ENCODE peak calls at places on chromosomes 2 and 18, in six cellular contexts. One of them, this sample, is unnamed.

GRCh38 chr2:117957616-117958015 is 56.3 kb downstream of the CCDC93 start:
- DNase-seq in K562: no peak
- DNase-seq in NT2/D1: no peak
- DNase-seq in HCT116: no peak
- DNase-seq in GM12878: no peak
- DNase-seq in HepG2: no peak
- DNase-seq in this sample: no peak

GRCh38 chr2:64243081-64244048 is 99.1 kb upstream of the PELI1 start:
- DNase-seq in HCT116: no peak
- DNase-seq in HepG2: no peak
- DNase-seq in K562: no peak
- DNase-seq in GM12878: no peak
- DNase-seq in NT2/D1: no peak
- DNase-seq in this sample: no peak

GRCh38 chr2:195343540-195343939 is 313.5 kb upstream of the SLC39A10 start:
- DNase-seq in GM12878: no peak
- DNase-seq in NT2/D1: no peak
- DNase-seq in HCT116: no peak
- DNase-seq in K562: no peak
- DNase-seq in HepG2: no peak
- DNase-seq in this sample: no peak

GRCh38 chr2:115160523-115161521 is 718.4 kb downstream of the DPP10 start:
- DNase-seq in GM12878: no peak
- DNase-seq in K562: no peak
- DNase-seq in HCT116: no peak
- DNase-seq in NT2/D1: no peak
- DNase-seq in HepG2: peak
- DNase-seq in this sample: no peak

GRCh38 chr2:240295256-240296103 is 140.0 kb upstream of the GPC1 start:
- DNase-seq in GM12878: no peak
- DNase-seq in HCT116: no peak
- DNase-seq in NT2/D1: no peak
- DNase-seq in K562: no peak
- DNase-seq in HepG2: no peak
- DNase-seq in this sample: peak

GRCh38 chr2:215850380-215850779 is 163.0 kb downstream of the MREG start:
- DNase-seq in GM12878: no peak
- DNase-seq in K562: no peak
- DNase-seq in HCT116: no peak
- DNase-seq in HepG2: no peak
- DNase-seq in NT2/D1: no peak
- DNase-seq in this sample: no peak

GRCh38 chr18:46591821-46592391 is 65.1 kb downstream of the LOXHD1 start:
- DNase-seq in GM12878: no peak
- DNase-seq in NT2/D1: no peak
- DNase-seq in K562: no peak
- DNase-seq in HepG2: peak
- DNase-seq in HCT116: no peak
- DNase-seq in this sample: no peak

GRCh38 chr2:155250800-155251199 is 552.3 kb downstream of the KCNJ3 start:
- DNase-seq in GM12878: no peak
- DNase-seq in HCT116: peak
- DNase-seq in K562: no peak
- DNase-seq in NT2/D1: peak
- DNase-seq in HepG2: peak
- DNase-seq in this sample: no peak

GRCh38 chr2:88765154-88765948 is 73.9 kb downstream of the RPIA start:
- DNase-seq in GM12878: no peak
- DNase-seq in K562: no peak
- DNase-seq in NT2/D1: peak
- DNase-seq in HepG2: no peak
- DNase-seq in HCT116: no peak
- DNase-seq in this sample: peak

GRCh38 chr2:55875434-55876135 is 48.0 kb downstream of the EFEMP1 start:
- DNase-seq in GM12878: no peak
- DNase-seq in HepG2: peak
- DNase-seq in HCT116: no peak
- DNase-seq in NT2/D1: no peak
- DNase-seq in K562: no peak
- DNase-seq in this sample: no peak
- TF ChIP-seq ZNF274 in GM12878: no peak
- TF ChIP-seq ZNF274 in HepG2: no peak
- TF ChIP-seq ZNF274 in HCT116: no peak
- TF ChIP-seq ZNF274 in NT2/D1: no peak
- TF ChIP-seq ZNF274 in K562: no peak
- TF ChIP-seq ZNF274 in this sample: no peak

GRCh38 chr2:62785216-62785615 is 79.7 kb downstream of the EHBP1 start:
- DNase-seq in HepG2: no peak
- DNase-seq in GM12878: no peak
- DNase-seq in K562: no peak
- DNase-seq in NT2/D1: no peak
- DNase-seq in HCT116: no peak
- DNase-seq in this sample: no peak

GRCh38 chr2:62789918-62790317 is 84.4 kb downstream of the EHBP1 start:
- DNase-seq in GM12878: no peak
- DNase-seq in NT2/D1: no peak
- DNase-seq in K562: no peak
- DNase-seq in HCT116: no peak
- DNase-seq in HepG2: peak
- DNase-seq in this sample: no peak

GRCh38 chr2:62785810-62786593 is 80.5 kb downstream of the EHBP1 start:
- DNase-seq in NT2/D1: no peak
- DNase-seq in HCT116: no peak
- DNase-seq in HepG2: no peak
- DNase-seq in K562: no peak
- DNase-seq in GM12878: no peak
- DNase-seq in this sample: no peak

GRCh38 chr2:62789518-62789917 is 84.0 kb downstream of the EHBP1 start:
- DNase-seq in NT2/D1: no peak
- DNase-seq in HepG2: no peak
- DNase-seq in HCT116: no peak
- DNase-seq in GM12878: no peak
- DNase-seq in K562: no peak
- DNase-seq in this sample: no peak

DNA sequence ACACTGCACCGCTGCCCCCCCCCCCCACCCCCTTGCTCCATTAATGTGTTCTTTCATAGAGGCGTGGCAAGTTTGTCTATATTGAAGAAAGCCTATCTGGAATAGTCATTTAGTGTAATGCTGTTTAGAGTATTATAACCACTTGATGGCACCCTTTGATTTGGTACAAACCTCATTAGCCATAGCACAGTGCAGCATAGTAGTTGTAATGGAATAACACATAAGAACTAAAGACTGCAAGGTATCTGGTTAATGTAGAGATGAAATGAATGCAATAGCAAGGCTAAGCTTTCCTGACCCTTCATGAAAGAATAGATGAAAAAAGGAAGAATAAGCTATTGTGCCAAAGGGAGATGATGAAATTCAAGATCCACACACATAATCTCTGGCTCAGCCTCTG is 81.9 kb downstream of the EHBP1 start:
- DNase-seq in GM12878: no peak
- DNase-seq in HCT116: no peak
- DNase-seq in HepG2: no peak
- DNase-seq in K562: peak
- DNase-seq in NT2/D1: no peak
- DNase-seq in this sample: no peak
- TF ChIP-seq ZNF274 in GM12878: no peak
- TF ChIP-seq ZNF274 in HCT116: no peak
- TF ChIP-seq ZNF274 in HepG2: no peak
- TF ChIP-seq ZNF274 in K562: no peak
- TF ChIP-seq ZNF274 in NT2/D1: no peak
- TF ChIP-seq ZNF274 in this sample: no peak

DNA sequence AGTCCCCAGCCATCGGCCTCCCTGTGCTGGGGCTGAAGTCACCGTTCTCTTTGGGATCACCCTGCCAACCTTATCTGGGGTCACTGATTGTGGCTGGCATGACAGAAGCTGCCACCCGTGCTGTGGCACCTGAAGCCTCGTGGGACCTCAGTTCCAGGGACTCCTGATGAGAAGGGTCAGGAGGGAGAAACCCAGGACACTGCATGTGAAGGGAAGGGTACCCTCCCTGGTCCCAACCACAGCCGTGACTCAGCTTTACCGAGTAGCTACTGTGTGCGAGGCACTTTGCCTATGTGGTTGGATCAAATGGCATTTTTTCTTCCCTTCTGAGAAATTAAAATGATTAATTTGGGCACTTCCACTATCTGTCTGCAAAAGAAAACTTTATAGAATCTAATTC is 64.4 kb downstream of the SP110 start:
- DNase-seq in HepG2: no peak
- DNase-seq in HCT116: no peak
- DNase-seq in K562: no peak
- DNase-seq in NT2/D1: no peak
- DNase-seq in GM12878: no peak
- DNase-seq in this sample: no peak
- TF ChIP-seq ZNF274 in HepG2: no peak
- TF ChIP-seq ZNF274 in HCT116: no peak
- TF ChIP-seq ZNF274 in K562: no peak
- TF ChIP-seq ZNF274 in NT2/D1: no peak
- TF ChIP-seq ZNF274 in GM12878: no peak
- TF ChIP-seq ZNF274 in this sample: no peak

GRCh38 chr2:235940330-235940729 is 227.9 kb downstream of the GBX2 start:
- DNase-seq in HepG2: no peak
- DNase-seq in GM12878: no peak
- DNase-seq in K562: peak
- DNase-seq in HCT116: no peak
- DNase-seq in NT2/D1: no peak
- DNase-seq in this sample: no peak
- TF ChIP-seq ZNF274 in HepG2: no peak
- TF ChIP-seq ZNF274 in GM12878: no peak
- TF ChIP-seq ZNF274 in K562: no peak
- TF ChIP-seq ZNF274 in HCT116: no peak
- TF ChIP-seq ZNF274 in NT2/D1: no peak
- TF ChIP-seq ZNF274 in this sample: no peak

DNA sequence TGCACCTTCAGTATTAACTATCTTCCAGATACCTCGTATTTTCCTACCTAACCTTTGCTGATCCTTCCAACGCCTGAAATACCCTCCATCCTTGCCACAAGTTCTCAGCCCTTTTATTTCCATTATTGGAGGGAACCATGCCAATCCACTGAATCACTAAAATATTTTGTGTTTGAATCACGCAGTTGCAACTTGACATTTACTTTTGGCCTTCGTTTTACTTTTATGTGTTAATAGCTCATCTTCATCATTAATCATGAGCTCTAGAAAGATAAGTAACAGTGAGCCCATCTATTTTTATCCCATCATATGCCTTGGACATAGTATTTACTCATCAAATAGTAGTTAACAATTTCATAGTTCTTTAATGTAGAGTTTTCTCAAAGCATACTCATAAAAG is 463.2 kb downstream of the THSD7B start:
- DNase-seq in NT2/D1: no peak
- DNase-seq in GM12878: no peak
- DNase-seq in HCT116: no peak
- DNase-seq in K562: no peak
- DNase-seq in HepG2: no peak
- DNase-seq in this sample: no peak
- TF ChIP-seq ZNF274 in NT2/D1: no peak
- TF ChIP-seq ZNF274 in GM12878: no peak
- TF ChIP-seq ZNF274 in HCT116: no peak
- TF ChIP-seq ZNF274 in K562: no peak
- TF ChIP-seq ZNF274 in HepG2: no peak
- TF ChIP-seq ZNF274 in this sample: no peak

DNA sequence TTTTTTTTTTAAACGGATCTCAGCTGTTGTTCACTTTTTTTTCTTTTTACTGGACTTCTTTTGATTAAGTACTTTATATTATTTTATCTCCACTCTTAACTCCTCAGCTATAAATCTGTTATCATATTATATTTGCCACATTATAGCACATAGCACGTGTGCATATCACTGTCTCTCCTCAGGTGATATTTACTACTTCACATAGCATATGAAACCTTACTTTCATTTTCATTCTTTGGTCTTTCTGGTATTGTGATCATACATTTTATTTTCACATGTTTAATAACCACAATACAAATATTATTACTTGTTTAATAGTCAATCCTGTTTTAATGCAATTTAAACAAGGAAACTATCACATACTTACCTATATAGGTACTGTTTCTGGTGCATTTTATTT is 993.1 kb upstream of the TMEFF2 start:
- DNase-seq in HCT116: no peak
- DNase-seq in HepG2: no peak
- DNase-seq in NT2/D1: no peak
- DNase-seq in GM12878: no peak
- DNase-seq in K562: no peak
- DNase-seq in this sample: no peak
- TF ChIP-seq ZNF274 in HCT116: no peak
- TF ChIP-seq ZNF274 in HepG2: no peak
- TF ChIP-seq ZNF274 in NT2/D1: no peak
- TF ChIP-seq ZNF274 in GM12878: no peak
- TF ChIP-seq ZNF274 in K562: no peak
- TF ChIP-seq ZNF274 in this sample: no peak

GRCh38 chr2:124136110-124136509 is 111.0 kb downstream of the CNTNAP5 start:
- DNase-seq in K562: no peak
- DNase-seq in HCT116: no peak
- DNase-seq in GM12878: no peak
- DNase-seq in NT2/D1: no peak
- DNase-seq in HepG2: no peak
- DNase-seq in this sample: no peak
- TF ChIP-seq ZNF274 in K562: no peak
- TF ChIP-seq ZNF274 in HCT116: no peak
- TF ChIP-seq ZNF274 in GM12878: no peak
- TF ChIP-seq ZNF274 in NT2/D1: no peak
- TF ChIP-seq ZNF274 in HepG2: no peak
- TF ChIP-seq ZNF274 in this sample: no peak

GRCh38 chr2:175371378-175371777 is 189.9 kb upstream of the ATP5MC3 start:
- DNase-seq in HCT116: no peak
- DNase-seq in HepG2: no peak
- DNase-seq in K562: no peak
- DNase-seq in NT2/D1: no peak
- DNase-seq in GM12878: no peak
- DNase-seq in this sample: no peak

GRCh38 chr2:175373729-175374128 is 192.2 kb upstream of the ATP5MC3 start:
- DNase-seq in NT2/D1: no peak
- DNase-seq in GM12878: no peak
- DNase-seq in K562: no peak
- DNase-seq in HepG2: no peak
- DNase-seq in HCT116: no peak
- DNase-seq in this sample: no peak

DNA sequence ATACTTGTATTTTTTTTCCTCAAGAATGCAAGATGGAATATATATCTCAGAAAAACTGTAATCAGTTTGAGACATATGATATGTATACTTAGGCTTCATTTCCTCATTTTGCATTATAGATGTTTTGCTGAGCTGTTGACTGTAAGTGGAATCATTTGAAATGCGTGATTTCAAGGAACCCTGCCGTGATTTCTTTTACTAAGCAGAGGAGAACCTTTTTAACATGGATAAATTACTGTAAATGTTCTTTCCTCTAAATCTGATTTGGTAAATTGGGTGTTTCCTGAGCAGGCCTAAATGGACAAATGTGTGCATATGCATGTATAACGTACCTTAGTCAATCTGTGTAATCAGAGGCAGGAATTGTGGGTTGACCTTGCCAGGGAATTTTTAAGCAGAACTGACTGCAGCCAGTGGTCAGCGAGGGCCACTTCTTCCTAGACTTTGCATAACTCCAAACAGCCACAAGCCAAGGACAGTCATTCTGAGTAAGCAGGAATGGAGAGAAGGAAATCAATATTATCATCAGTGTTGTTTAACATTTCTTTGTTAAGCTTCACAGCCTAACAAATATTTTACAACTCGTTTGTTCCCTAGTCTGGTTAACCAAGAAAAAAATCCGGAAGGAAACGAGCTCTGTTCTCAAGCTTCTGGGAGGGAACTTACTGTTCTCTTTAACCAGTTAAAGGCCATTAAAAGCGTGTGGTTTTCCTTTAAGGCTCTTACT is 191.7 kb upstream of the ATP5MC3 start:
- DNase-seq in NT2/D1: no peak
- DNase-seq in HCT116: no peak
- DNase-seq in GM12878: no peak
- DNase-seq in HepG2: peak
- DNase-seq in K562: no peak
- DNase-seq in this sample: no peak
- TF ChIP-seq ZNF274 in NT2/D1: no peak
- TF ChIP-seq ZNF274 in HCT116: no peak
- TF ChIP-seq ZNF274 in GM12878: no peak
- TF ChIP-seq ZNF274 in HepG2: no peak
- TF ChIP-seq ZNF274 in K562: no peak
- TF ChIP-seq ZNF274 in this sample: no peak

This sample was measured in H1.